ENCODE peak calls at places on chromosomes 13 and 19, in seven cellular contexts. One of them, this sample, is unnamed.

GRCh38 chr13:113252516-113252915 is 43.1 kb downstream of the CUL4A start:
- DNase-seq in breast epithelium: no peak
- DNase-seq in transverse colon: no peak
- DNase-seq in GM12878: no peak
- DNase-seq in spleen: no peak
- DNase-seq in sigmoid colon: no peak
- DNase-seq in HCT116: no peak
- DNase-seq in this sample: no peak

GRCh38 chr13:78862460-78862859 is 203.5 kb upstream of the OBI1 start:
- DNase-seq in breast epithelium: no peak
- DNase-seq in transverse colon: no peak
- DNase-seq in GM12878: no peak
- DNase-seq in spleen: no peak
- DNase-seq in sigmoid colon: no peak
- DNase-seq in HCT116: no peak
- DNase-seq in this sample: no peak

GRCh38 chr13:43986395-43986794 is 106.7 kb downstream of the LACC1 start:
- DNase-seq in breast epithelium: no peak
- DNase-seq in transverse colon: no peak
- DNase-seq in GM12878: no peak
- DNase-seq in spleen: no peak
- DNase-seq in sigmoid colon: no peak
- DNase-seq in HCT116: no peak
- DNase-seq in this sample: no peak

GRCh38 chr13:30429721-30430694 is 7.7 kb downstream of the UBE2L5 start:
- DNase-seq in breast epithelium: no peak
- DNase-seq in transverse colon: no peak
- DNase-seq in GM12878: peak
- DNase-seq in spleen: no peak
- DNase-seq in sigmoid colon: no peak
- DNase-seq in HCT116: peak
- DNase-seq in this sample: no peak

GRCh38 chr13:97743946-97744345 is 209.5 kb upstream of the IPO5 start:
- DNase-seq in breast epithelium: no peak
- DNase-seq in transverse colon: no peak
- DNase-seq in GM12878: no peak
- DNase-seq in spleen: no peak
- DNase-seq in sigmoid colon: no peak
- DNase-seq in HCT116: no peak
- DNase-seq in this sample: no peak

GRCh38 chr19:34474233-34474989 is 7.1 kb upstream of the WTIP start:
- DNase-seq in breast epithelium: no peak
- DNase-seq in transverse colon: no peak
- DNase-seq in GM12878: no peak
- DNase-seq in spleen: no peak
- DNase-seq in sigmoid colon: no peak
- DNase-seq in HCT116: no peak
- DNase-seq in this sample: no peak

GRCh38 chr19:10102787-10103236 is 334 bp upstream of the ANGPTL6 start:
- DNase-seq in breast epithelium: no peak
- DNase-seq in transverse colon: no peak
- DNase-seq in GM12878: peak
- DNase-seq in spleen: peak
- DNase-seq in sigmoid colon: no peak
- DNase-seq in HCT116: no peak
- DNase-seq in this sample: no peak

GRCh38 chr19:1856698-1857603 is 6.4 kb downstream of the KLF16 start:
- DNase-seq in breast epithelium: peak
- DNase-seq in transverse colon: peak
- DNase-seq in GM12878: no peak
- DNase-seq in spleen: peak
- DNase-seq in sigmoid colon: peak
- DNase-seq in HCT116: no peak
- DNase-seq in this sample: peak

GRCh38 chr13:41053384-41053826 is 7.9 kb upstream of the WBP4 start:
- DNase-seq in breast epithelium: no peak
- DNase-seq in transverse colon: no peak
- DNase-seq in GM12878: peak
- DNase-seq in spleen: no peak
- DNase-seq in sigmoid colon: no peak
- DNase-seq in HCT116: no peak
- DNase-seq in this sample: no peak

GRCh38 chr13:36293497-36293896 is 4.1 kb downstream of the CCDC169 start:
- DNase-seq in breast epithelium: no peak
- DNase-seq in transverse colon: no peak
- DNase-seq in GM12878: no peak
- DNase-seq in spleen: no peak
- DNase-seq in sigmoid colon: no peak
- DNase-seq in HCT116: no peak
- DNase-seq in this sample: no peak

GRCh38 chr13:111139874-111140561 is 24.9 kb downstream of the ARHGEF7 start:
- DNase-seq in breast epithelium: no peak
- DNase-seq in transverse colon: peak
- DNase-seq in GM12878: no peak
- DNase-seq in spleen: no peak
- DNase-seq in sigmoid colon: no peak
- DNase-seq in HCT116: no peak
- DNase-seq in this sample: no peak

GRCh38 chr19:30064776-30065494 is 122.9 kb downstream of the URI1 start:
- DNase-seq in breast epithelium: no peak
- DNase-seq in transverse colon: peak
- DNase-seq in GM12878: no peak
- DNase-seq in spleen: peak
- DNase-seq in sigmoid colon: no peak
- DNase-seq in HCT116: no peak
- DNase-seq in this sample: no peak

GRCh38 chr19:29499261-29499920 is 26.4 kb upstream of the VSTM2B start:
- DNase-seq in breast epithelium: no peak
- DNase-seq in transverse colon: no peak
- DNase-seq in GM12878: no peak
- DNase-seq in spleen: no peak
- DNase-seq in sigmoid colon: peak
- DNase-seq in HCT116: no peak
- DNase-seq in this sample: no peak

GRCh38 chr19:8473652-8474476 is 28.6 kb downstream of the PRAM1 start:
- DNase-seq in breast epithelium: no peak
- DNase-seq in transverse colon: no peak
- DNase-seq in GM12878: peak
- DNase-seq in spleen: no peak
- DNase-seq in sigmoid colon: no peak
- DNase-seq in HCT116: no peak
- DNase-seq in this sample: no peak

GRCh38 chr19:35168261-35168660 is 13.7 kb downstream of the FXYD5 start:
- DNase-seq in breast epithelium: no peak
- DNase-seq in transverse colon: no peak
- DNase-seq in GM12878: no peak
- DNase-seq in spleen: no peak
- DNase-seq in sigmoid colon: peak
- DNase-seq in HCT116: no peak
- DNase-seq in this sample: no peak

GRCh38 chr13:75417006-75417384 is 65.0 kb downstream of the TBC1D4 start:
- DNase-seq in breast epithelium: no peak
- DNase-seq in transverse colon: no peak
- DNase-seq in GM12878: no peak
- DNase-seq in spleen: no peak
- DNase-seq in sigmoid colon: no peak
- DNase-seq in HCT116: no peak
- DNase-seq in this sample: no peak

GRCh38 chr19:11138659-11139526 is 16.7 kb downstream of the SPC24 start:
- DNase-seq in breast epithelium: no peak
- DNase-seq in transverse colon: peak
- DNase-seq in GM12878: no peak
- DNase-seq in spleen: peak
- DNase-seq in sigmoid colon: peak
- DNase-seq in HCT116: no peak
- DNase-seq in this sample: no peak

GRCh38 chr13:26965976-26966375 is 205.4 kb upstream of the GPR12 start:
- DNase-seq in breast epithelium: no peak
- DNase-seq in transverse colon: no peak
- DNase-seq in GM12878: no peak
- DNase-seq in spleen: no peak
- DNase-seq in sigmoid colon: peak
- DNase-seq in HCT116: no peak
- DNase-seq in this sample: no peak

GRCh38 chr13:97932006-97932405 is 21.5 kb upstream of the IPO5 start:
- DNase-seq in breast epithelium: no peak
- DNase-seq in transverse colon: no peak
- DNase-seq in GM12878: no peak
- DNase-seq in spleen: no peak
- DNase-seq in sigmoid colon: no peak
- DNase-seq in HCT116: no peak
- DNase-seq in this sample: no peak

GRCh38 chr13:32031025-32031814 is at the start of gene FRY:
- DNase-seq in breast epithelium: peak
- DNase-seq in transverse colon: peak
- DNase-seq in GM12878: no peak
- DNase-seq in spleen: peak
- DNase-seq in sigmoid colon: peak
- DNase-seq in HCT116: peak
- DNase-seq in this sample: peak

GRCh38 chr13:99408703-99409000 is 92.6 kb upstream of the TM9SF2 start:
- DNase-seq in breast epithelium: no peak
- DNase-seq in transverse colon: no peak
- DNase-seq in GM12878: no peak
- DNase-seq in spleen: no peak
- DNase-seq in sigmoid colon: no peak
- DNase-seq in HCT116: no peak
- DNase-seq in this sample: no peak

DNA sequence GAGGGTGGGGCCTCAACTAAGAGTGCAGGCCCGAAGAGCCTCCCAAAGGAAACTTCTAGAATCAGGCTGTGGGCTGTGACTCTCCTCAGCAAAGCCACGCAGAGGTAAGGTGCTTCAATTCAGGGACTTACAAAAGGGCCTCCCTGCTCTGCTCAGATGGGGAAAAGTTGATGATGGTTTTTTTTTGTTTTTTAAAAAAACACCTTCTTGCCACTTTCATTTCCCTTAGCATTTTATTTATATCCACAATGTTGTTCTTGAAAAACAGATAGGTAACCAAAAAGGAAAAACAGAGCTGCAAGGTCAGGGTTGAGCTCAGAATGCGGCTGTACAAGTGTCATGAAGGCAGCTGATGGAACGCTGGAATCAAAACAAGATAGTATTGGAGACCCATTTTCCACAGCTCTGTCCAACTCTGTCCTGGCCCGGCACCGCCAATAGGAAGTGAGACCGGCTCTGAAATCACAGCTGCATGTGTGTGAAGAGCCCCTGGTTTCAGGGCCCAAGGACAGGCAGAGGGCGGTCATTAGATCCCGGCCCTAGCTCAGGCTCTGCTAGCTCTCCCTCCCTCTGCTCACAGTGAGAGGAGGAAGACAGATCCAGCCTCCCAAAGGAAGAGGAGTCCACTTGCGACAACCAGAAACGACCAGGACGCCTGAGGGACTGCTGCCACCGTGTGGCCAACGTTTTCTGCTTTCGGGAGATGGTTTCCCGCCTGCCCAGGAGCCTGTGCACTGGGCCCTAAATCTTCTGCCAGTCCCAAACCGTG is 58.3 kb downstream of the KLF2 start:
- DNase-seq in breast epithelium: peak
- DNase-seq in transverse colon: peak
- DNase-seq in GM12878: no peak
- DNase-seq in spleen: peak
- DNase-seq in sigmoid colon: peak
- DNase-seq in HCT116: peak
- DNase-seq in this sample: peak
- TF ChIP-seq CTCF in breast epithelium: peak
- TF ChIP-seq CTCF in transverse colon: peak
- TF ChIP-seq CTCF in GM12878: peak
- TF ChIP-seq CTCF in spleen: peak
- TF ChIP-seq CTCF in sigmoid colon: peak
- TF ChIP-seq CTCF in HCT116: peak
- TF ChIP-seq CTCF in this sample: peak

GRCh38 chr19:12782424-12783225 is 7.3 kb upstream of the HOOK2 start:
- DNase-seq in breast epithelium: peak
- DNase-seq in transverse colon: peak
- DNase-seq in GM12878: no peak
- DNase-seq in spleen: peak
- DNase-seq in sigmoid colon: peak
- DNase-seq in HCT116: no peak
- DNase-seq in this sample: peak
- TF ChIP-seq POLR2AphosphoS5 in breast epithelium: peak
- TF ChIP-seq POLR2AphosphoS5 in transverse colon: peak
- TF ChIP-seq POLR2AphosphoS5 in GM12878: no peak
- TF ChIP-seq POLR2AphosphoS5 in spleen: peak
- TF ChIP-seq POLR2AphosphoS5 in sigmoid colon: peak
- TF ChIP-seq POLR2AphosphoS5 in HCT116: no peak
- TF ChIP-seq POLR2AphosphoS5 in this sample: peak

GRCh38 chr19:51476164-51476563 is 2.2 kb upstream of the CEACAM18 start:
- DNase-seq in breast epithelium: no peak
- DNase-seq in transverse colon: no peak
- DNase-seq in GM12878: no peak
- DNase-seq in spleen: no peak
- DNase-seq in sigmoid colon: no peak
- DNase-seq in HCT116: no peak
- DNase-seq in this sample: no peak
- TF ChIP-seq POLR2A in breast epithelium: no peak
- TF ChIP-seq POLR2A in transverse colon: no peak
- TF ChIP-seq POLR2A in GM12878: no peak
- TF ChIP-seq POLR2A in spleen: no peak
- TF ChIP-seq POLR2A in sigmoid colon: no peak
- TF ChIP-seq POLR2A in HCT116: no peak
- TF ChIP-seq POLR2A in this sample: no peak

DNA sequence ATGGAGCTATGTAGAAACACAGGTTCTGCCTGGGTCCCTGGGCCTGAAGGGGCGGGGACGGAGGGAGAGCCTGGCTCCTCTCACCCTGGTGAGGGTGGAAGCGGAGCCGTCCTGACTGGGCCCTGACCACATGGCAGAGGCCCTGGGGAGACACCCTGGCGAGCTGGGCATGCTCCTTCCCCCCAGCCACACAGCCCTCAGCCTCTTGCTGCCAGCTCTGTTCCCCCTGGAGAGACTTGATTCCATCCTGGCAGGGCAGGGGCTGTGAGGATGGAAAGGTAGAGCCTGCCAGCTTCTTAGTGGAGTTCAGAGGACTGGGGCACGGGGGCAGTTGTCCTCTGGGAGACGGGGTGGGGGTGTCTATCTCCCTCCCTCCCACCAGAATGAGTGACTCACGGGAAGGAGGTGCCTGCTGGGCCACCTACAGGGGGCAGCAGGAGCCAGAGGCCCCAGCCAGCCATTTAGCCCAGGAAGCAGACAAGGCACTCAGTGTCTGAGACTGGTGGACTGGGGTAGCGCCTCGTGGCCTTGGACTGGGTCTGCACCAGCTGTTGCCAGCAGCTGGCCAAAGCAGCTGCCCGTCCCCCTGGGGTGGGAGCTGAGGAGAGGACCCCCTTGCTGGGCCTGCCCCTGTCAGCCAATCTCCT is 22.8 kb upstream of the RNF17 start:
- DNase-seq in breast epithelium: no peak
- DNase-seq in transverse colon: no peak
- DNase-seq in GM12878: no peak
- DNase-seq in spleen: no peak
- DNase-seq in sigmoid colon: no peak
- DNase-seq in HCT116: no peak
- DNase-seq in this sample: no peak
- TF ChIP-seq CTCF in breast epithelium: no peak
- TF ChIP-seq CTCF in transverse colon: no peak
- TF ChIP-seq CTCF in GM12878: peak
- TF ChIP-seq CTCF in spleen: no peak
- TF ChIP-seq CTCF in sigmoid colon: no peak
- TF ChIP-seq CTCF in HCT116: peak
- TF ChIP-seq CTCF in this sample: no peak